ENCODE peak calls at places on chromosomes 1 and 21, in eight cellular contexts. X is A549; P is HCT116; A is body of pancreas; T is IMR-90; O is right lobe of liver; M is sigmoid colon; D is CD8-positive, alpha-beta memory T cell. F is an unnamed sample.

GRCh38 chr1:50978852-50979781 is 9.1 kb downstream of the CDKN2C start:
- DNase-seq in X (peak; percentile 75), P (no peak), A (peak; percentile 32), T (no peak), O (no peak), M (no peak), D (no peak), F (no peak)

GRCh38 chr1:94259635-94260289 is 22.4 kb upstream of the ARHGAP29 start:
- DNase-seq in X (no peak), P (no peak), A (no peak), T (peak; percentile 31), O (no peak), M (no peak), D (no peak), F (peak; percentile 49)

GRCh38 chr1:246907472-246907871 is 24.3 kb downstream of the AHCTF1 start:
- DNase-seq in X (peak; percentile 51), P (peak; percentile 21), A (no peak), T (peak; percentile 72), O (no peak), M (no peak), D (peak; percentile 16), F (peak; percentile 63)

GRCh38 chr1:51139474-51139873 is 37.4 kb downstream of the C1orf185 start:
- DNase-seq in X (no peak), P (no peak), A (no peak), T (no peak), O (no peak), M (no peak), D (no peak), F (peak; percentile 10)

GRCh38 chr1:45679123-45679522 is 7.2 kb downstream of the GPBP1L1 start:
- DNase-seq in X (no peak), P (no peak), A (no peak), T (peak; percentile 2), O (no peak), M (no peak), D (no peak), F (peak; percentile 80)

GRCh38 chr1:8259498-8260290 is 58.2 kb upstream of the SLC45A1 start:
- DNase-seq in X (peak; percentile 69), P (peak; percentile 19), A (peak; percentile 95), T (peak; percentile 85), O (peak; percentile 82), M (peak; percentile 86), D (no peak), F (peak; percentile 87)

GRCh38 chr21:41458121-41458520 is 32.1 kb downstream of the MX1 start:
- DNase-seq in X (no peak), P (no peak), A (no peak), T (peak; percentile 8), O (no peak), M (no peak), D (no peak), F (no peak)

GRCh38 chr1:168084396-168085231 is 52.1 kb downstream of the GPR161 start:
- DNase-seq in X (peak; percentile 50), P (peak; percentile 18), A (peak; percentile 61), T (peak; percentile 23), O (no peak), M (peak; percentile 76), D (peak; percentile 29), F (peak; percentile 46)

GRCh38 chr1:24551290-24551859 is 4.5 kb upstream of the NCMAP start:
- DNase-seq in X (no peak), P (no peak), A (no peak), T (no peak), O (no peak), M (no peak), D (no peak), F (no peak)

GRCh38 chr1:38052750-38053415 is 6.3 kb upstream of the POU3F1 start:
- DNase-seq in X (no peak), P (no peak), A (no peak), T (no peak), O (no peak), M (no peak), D (peak; percentile 14), F (no peak)

GRCh38 chr1:174682419-174683008 is 234.8 kb downstream of the GPR52 start:
- DNase-seq in X (no peak), P (no peak), A (no peak), T (peak; percentile 93), O (no peak), M (no peak), D (no peak), F (no peak)

GRCh38 chr21:20882462-20883415 is 115.5 kb upstream of the NCAM2 start:
- DNase-seq in X (peak; percentile 3), P (peak; percentile 8), A (peak; percentile 54), T (peak; percentile 0), O (no peak), M (no peak), D (no peak), F (peak; percentile 16)

GRCh38 chr1:243264718-243265117 is 8.9 kb downstream of the SDCCAG8 start:
- DNase-seq in X (peak; percentile 5), P (no peak), A (no peak), T (peak; percentile 91), O (no peak), M (no peak), D (no peak), F (peak; percentile 93)

GRCh38 chr1:109977657-109978378 is 6.7 kb upstream of the AHCYL1 start:
- DNase-seq in X (no peak), P (no peak), A (no peak), T (no peak), O (no peak), M (no peak), D (no peak), F (no peak)

GRCh38 chr1:37476460-37477197 is 2.2 kb downstream of the ZC3H12A start:
- DNase-seq in X (peak; percentile 65), P (no peak), A (peak; percentile 67), T (peak; percentile 84), O (peak; percentile 59), M (peak; percentile 94), D (no peak), F (peak; percentile 86)

GRCh38 chr1:185739967-185740366 is 5.8 kb downstream of the HMCN1 start:
- DNase-seq in X (no peak), P (no peak), A (no peak), T (no peak), O (no peak), M (no peak), D (no peak), F (peak; percentile 16)

GRCh38 chr1:183514235-183514634 is 41.9 kb downstream of the SMG7 start:
- DNase-seq in X (no peak), P (no peak), A (no peak), T (no peak), O (no peak), M (no peak), D (no peak), F (peak; percentile 5)

GRCh38 chr21:14547834-14548513 is 1.9 kb upstream of the SAMSN1 start:
- DNase-seq in X (no peak), P (no peak), A (no peak), T (no peak), O (no peak), M (no peak), D (no peak), F (no peak)
- H3K4me1 ChIP-seq in X (no peaks in the 10 kb centered on the region), P (no peaks in the 10 kb centered on the region), A (no peaks in the 10 kb centered on the region), T (no peaks in the 10 kb centered on the region), O (no peaks in the 10 kb centered on the region), M (no peaks in the 10 kb centered on the region), D (peaks cover 36% of the 10 kb centered on the region), F (peaks cover 30% of the 10 kb centered on the region)

GRCh38 chr1:91120421-91120820 is 98.6 kb upstream of the ZNF644 start:
- DNase-seq in X (no peak), P (no peak), A (no peak), T (no peak), O (no peak), M (no peak), D (no peak), F (no peak)
- H3K4me1 ChIP-seq in X (no peaks in the 10 kb centered on the region), P (no peaks in the 10 kb centered on the region), A (no peaks in the 10 kb centered on the region), T (peaks cover 6% of the 10 kb centered on the region), O (no peaks in the 10 kb centered on the region), M (no peaks in the 10 kb centered on the region), D (peaks cover 5% of the 10 kb centered on the region), F (no peaks in the 10 kb centered on the region)

DNA sequence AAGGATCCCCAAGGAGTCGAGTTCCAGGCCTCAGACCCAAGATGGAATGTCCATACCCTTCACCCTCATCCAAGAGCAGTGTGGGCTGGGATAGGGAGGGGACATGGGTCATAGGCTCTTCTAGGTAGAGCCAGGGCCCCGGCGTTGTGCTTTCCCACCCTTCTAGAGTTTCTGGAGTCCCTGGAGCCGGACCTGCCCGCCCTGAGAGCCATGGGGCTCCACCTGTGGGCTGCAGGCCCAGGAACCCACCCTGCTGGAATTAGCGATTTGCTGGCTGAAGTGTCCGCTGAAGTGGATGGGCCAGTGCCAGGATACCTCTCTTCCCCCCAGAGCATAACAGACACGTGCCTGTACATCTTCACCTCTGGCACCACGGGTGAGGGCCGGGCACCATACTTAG is 1.1 kb downstream of the SLC27A3 start:
- DNase-seq in X (no peak), P (no peak), A (no peak), T (no peak), O (peak; percentile 51), M (no peak), D (no peak), F (no peak)
- H3K4me1 ChIP-seq in X (peaks cover 5% of the 10 kb centered on the region), P (peaks cover 14% of the 10 kb centered on the region), A (peaks cover 62% of the 10 kb centered on the region), T (peaks cover 4% of the 10 kb centered on the region), O (no peaks in the 10 kb centered on the region), M (no peaks in the 10 kb centered on the region), D (peaks cover 19% of the 10 kb centered on the region), F (peaks cover 48% of the 10 kb centered on the region)

GRCh38 chr1:156126043-156126700 is 11.7 kb downstream of the LMNA start:
- DNase-seq in X (peak; percentile 96), P (peak; percentile 91), A (peak; percentile 74), T (peak; percentile 96), O (no peak), M (peak; percentile 96), D (peak; percentile 67), F (peak; percentile 96)

GRCh38 chr1:156128749-156129682 is 14.5 kb downstream of the LMNA start:
- DNase-seq in X (no peak), P (no peak), A (no peak), T (peak; percentile 84), O (no peak), M (peak; percentile 91), D (no peak), F (peak; percentile 47)

GRCh38 chr1:156124557-156125483 is 10.3 kb downstream of the LMNA start:
- DNase-seq in X (peak; percentile 85), P (no peak), A (no peak), T (no peak), O (no peak), M (no peak), D (peak; percentile 55), F (no peak)

GRCh38 chr1:156129687-156130577 is 15.4 kb downstream of the LMNA start:
- DNase-seq in X (peak; percentile 96), P (peak; percentile 93), A (peak; percentile 89), T (peak; percentile 97), O (no peak), M (peak; percentile 95), D (peak; percentile 65), F (peak; percentile 94)

DNA sequence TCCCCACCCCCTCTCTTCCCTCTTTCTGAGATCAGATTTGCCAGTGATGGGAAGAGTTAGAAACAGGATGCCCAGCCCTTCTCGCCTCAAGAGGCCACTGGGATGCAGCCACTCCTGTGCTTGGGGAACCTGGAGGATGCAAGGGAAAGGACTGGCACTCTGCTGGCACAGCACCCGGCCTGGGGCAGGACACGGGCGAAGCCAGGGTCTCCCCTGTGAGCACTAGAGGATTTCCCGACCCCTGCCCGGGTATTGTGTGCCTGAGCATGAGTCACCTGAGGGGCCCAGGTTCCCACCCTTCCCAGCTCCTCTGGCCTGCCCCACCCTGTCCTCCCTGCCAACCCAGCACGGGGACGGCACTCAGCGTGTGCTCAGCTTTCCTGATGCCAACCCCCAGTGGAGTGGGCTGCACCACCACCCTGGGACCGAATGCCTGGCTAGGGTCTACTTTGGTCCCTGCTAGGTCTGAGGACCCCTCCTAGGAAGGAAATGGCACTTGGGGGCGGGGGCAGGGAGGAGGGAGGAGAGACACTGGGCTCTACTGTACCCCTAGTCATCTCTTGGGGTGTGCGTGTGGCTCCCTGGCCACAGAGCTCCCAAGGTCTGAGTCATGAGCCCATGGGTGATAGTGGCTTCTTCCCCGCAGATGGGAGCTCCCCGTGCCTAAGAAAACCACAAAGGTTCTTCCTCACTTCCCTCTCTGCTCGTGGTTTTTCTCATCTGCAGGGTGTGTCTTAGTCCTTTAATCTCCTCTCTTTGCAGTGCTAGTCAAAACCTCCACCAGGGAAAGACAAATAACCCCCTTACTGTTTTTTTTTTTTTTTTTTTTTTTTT is 12.4 kb downstream of the LMNA start:
- DNase-seq in X (peak; percentile 77), P (peak; percentile 70), A (no peak), T (peak; percentile 96), O (no peak), M (peak; percentile 84), D (peak; percentile 84), F (peak; percentile 29)
- H3K4me1 ChIP-seq in X (peaks cover 85% of the 10 kb centered on the region), P (peaks cover 66% of the 10 kb centered on the region), A (peaks cover 87% of the 10 kb centered on the region), T (peaks cover 59% of the 10 kb centered on the region), O (no peaks in the 10 kb centered on the region), M (peaks cover 4% of the 10 kb centered on the region), D (peaks cover 71% of the 10 kb centered on the region), F (peaks cover 80% of the 10 kb centered on the region)

F was measured in endothelial cell of umbilical vein.